ENCODE peak calls at places on chromosomes 5 and 9, in four cellular contexts. E, S, Q and D are unnamed samples.

GRCh38 chr5:108749130-108749861 is 1.6 kb downstream of the FER start:
- DNase-seq in Q (peak; percentile 91), E (peak; percentile 24), S (peak; percentile 38), D (no peak)

GRCh38 chr5:43161244-43161643 is 30.8 kb upstream of the NIM1K start:
- DNase-seq in S (no peak), Q (no peak), E (no peak), D (no peak)

GRCh38 chr5:60517094-60517694 is 182.8 kb downstream of the DEPDC1B start:
- DNase-seq in E (no peak), Q (no peak), S (no peak), D (no peak)

GRCh38 chr5:19274578-19274977 is 713.4 kb downstream of the CDH18 start:
- DNase-seq in Q (no peak), E (no peak), S (no peak), D (no peak)

GRCh38 chr9:107137495-107138202 is 145.4 kb upstream of the RAD23B start:
- DNase-seq in Q (no peak), E (peak; percentile 53), S (peak; percentile 48), D (no peak)

GRCh38 chr5:36442352-36442751 is 140.7 kb upstream of the RANBP3L start:
- DNase-seq in E (no peak), S (no peak), Q (no peak), D (no peak)

GRCh38 chr5:180175015-180175431 is 34.0 kb downstream of the RASGEF1C start:
- DNase-seq in E (no peak), S (no peak), Q (no peak), D (no peak)

GRCh38 chr5:6812800-6813731 is 99.8 kb downstream of the TENT4A start:
- DNase-seq in E (peak; percentile 57), S (no peak), Q (no peak), D (no peak)

GRCh38 chr5:14714706-14715105 is 50.2 kb downstream of the OTULIN start:
- DNase-seq in E (no peak), S (no peak), Q (no peak), D (no peak)

GRCh38 chr5:67695369-67695768 is 498.8 kb upstream of the CD180 start:
- DNase-seq in E (no peak), S (no peak), Q (no peak), D (no peak)

GRCh38 chr5:113240032-113240431 is 194.8 kb downstream of the TSSK1B start:
- DNase-seq in S (no peak), E (no peak), Q (no peak), D (no peak)

GRCh38 chr5:55925677-55926076 is 69.1 kb downstream of the IL6ST start:
- DNase-seq in Q (no peak), S (no peak), E (no peak), D (no peak)

GRCh38 chr9:130110166-130110565 is 56.5 kb downstream of the GPR107 start:
- DNase-seq in S (no peak), E (no peak), Q (no peak), D (no peak)

GRCh38 chr5:392431-392988 is 50.5 kb upstream of the EXOC3 start:
- DNase-seq in Q (no peak), S (no peak), E (peak; percentile 24), D (no peak)

GRCh38 chr5:132822650-132823480 is 7.6 kb downstream of the SHROOM1 start:
- DNase-seq in Q (no peak), S (no peak), E (peak; percentile 57), D (peak; percentile 60)
- TF ChIP-seq CTCF in Q (no peak), S (no peak), E (peak; percentile 16), D (no peak)

GRCh38 chr5:1776831-1777230 is 22.8 kb downstream of the MRPL36 start:
- DNase-seq in S (no peak), Q (peak; percentile 45), E (no peak), D (no peak)
- TF ChIP-seq CTCF in S (no peak), Q (no peak), E (no peak), D (no peak)

GRCh38 chr9:128103589-128103962 is 24.0 kb downstream of the PTGES2 start:
- DNase-seq in E (no peak), Q (no peak), S (no peak), D (no peak)
- TF ChIP-seq CTCF in E (peak; percentile 43), Q (peak; percentile 5), S (peak; percentile 2), D (no peak)

GRCh38 chr5:23352437-23352836 is 155.0 kb upstream of the PRDM9 start:
- DNase-seq in S (no peak), Q (no peak), E (peak; percentile 8), D (peak; percentile 39)
- TF ChIP-seq CTCF in S (peak; percentile 29), Q (no peak), E (peak; percentile 10), D (no peak)

DNA sequence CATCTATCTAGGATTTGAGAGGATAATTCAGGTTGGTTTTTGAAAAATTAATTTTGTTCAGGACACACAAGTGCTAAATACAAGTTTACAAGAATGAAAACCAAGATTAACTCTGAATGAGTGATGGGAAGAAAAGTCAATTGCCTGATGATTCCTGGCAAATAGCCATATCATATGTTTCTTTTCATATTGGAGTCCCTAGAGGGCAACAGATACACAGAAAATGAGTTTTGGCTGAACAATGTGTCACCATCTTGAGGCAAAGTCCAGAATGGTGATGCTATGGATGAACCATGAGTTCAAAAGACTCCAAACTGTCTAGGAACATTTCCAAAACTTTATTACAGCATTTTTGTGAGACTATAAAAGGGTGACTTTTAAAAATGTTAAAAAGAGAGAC is 382.9 kb downstream of the TMEM161B start:
- DNase-seq in Q (no peak), S (no peak), E (no peak), D (no peak)
- TF ChIP-seq CTCF in Q (no peak), S (no peak), E (no peak), D (no peak)